ENCODE peak calls at places on chromosomes 11 and 22, in six cellular contexts. C, G, U, I, L and N are unnamed samples.

GRCh38 chr11:48106166-48106565 is 110.4 kb upstream of the OR4B1 start:
- DNase-seq in C (no peak), G (no peak), U (no peak), I (no peak), L (no peak), N (no peak)

GRCh38 chr22:17569971-17570511 is 6.7 kb downstream of the SLC25A18 start:
- DNase-seq in C (no peak), G (no peak), U (no peak), I (peak; percentile 39), L (peak; percentile 24), N (no peak)

GRCh38 chr22:17969732-17970131 is 54.6 kb downstream of the MICAL3 start:
- DNase-seq in C (no peak), G (peak; percentile 64), U (peak; percentile 90), I (peak; percentile 97), L (peak; percentile 91), N (no peak)

GRCh38 chr22:37567991-37568390 is 7.7 kb downstream of the CDC42EP1 start:
- DNase-seq in C (no peak), G (no peak), U (no peak), I (no peak), L (no peak), N (no peak)

GRCh38 chr11:61610905-61611304 is 30.0 kb upstream of the SYT7 start:
- DNase-seq in C (no peak), G (no peak), U (no peak), I (no peak), L (no peak), N (no peak)

GRCh38 chr11:86955674-86956522 is 703 bp upstream of the FZD4 start:
- DNase-seq in C (peak; percentile 4), G (peak; percentile 35), U (peak; percentile 47), I (peak; percentile 78), L (peak; percentile 85), N (peak; percentile 11)

GRCh38 chr11:33147559-33147958 is 13.7 kb downstream of the CSTF3 start:
- DNase-seq in C (no peak), G (no peak), U (no peak), I (peak; percentile 55), L (no peak), N (no peak)

GRCh38 chr22:35930933-35931332 is 97.7 kb downstream of the RBFOX2 start:
- DNase-seq in C (no peak), G (peak; percentile 52), U (peak; percentile 81), I (peak; percentile 69), L (peak; percentile 52), N (no peak)

GRCh38 chr11:10019906-10020682 is 273.9 kb downstream of the SBF2 start:
- DNase-seq in C (no peak), G (no peak), U (no peak), I (no peak), L (no peak), N (no peak)

GRCh38 chr11:88301478-88302140 is 35.9 kb downstream of the CTSC start:
- DNase-seq in C (no peak), G (no peak), U (peak; percentile 52), I (peak; percentile 84), L (no peak), N (no peak)

GRCh38 chr11:62805991-62806441 is 776 bp upstream of the NXF1 start:
- DNase-seq in C (no peak), G (no peak), U (no peak), I (peak; percentile 59), L (no peak), N (no peak)

GRCh38 chr11:132886335-132886734 is 646.0 kb downstream of the OPCML start:
- DNase-seq in C (no peak), G (peak; percentile 40), U (peak; percentile 54), I (peak; percentile 85), L (peak; percentile 50), N (no peak)

GRCh38 chr11:2828585-2829330 is 56.8 kb downstream of the CDKN1C start:
- DNase-seq in C (no peak), G (no peak), U (no peak), I (no peak), L (no peak), N (no peak)

GRCh38 chr22:49970528-49971231 is 10.1 kb downstream of the PIM3 start:
- DNase-seq in C (peak; percentile 92), G (peak; percentile 94), U (peak; percentile 92), I (peak; percentile 94), L (peak; percentile 97), N (peak; percentile 85)

GRCh38 chr11:44979536-44980399 is 29.1 kb upstream of the TP53I11 start:
- DNase-seq in C (no peak), G (no peak), U (no peak), I (no peak), L (no peak), N (no peak)

GRCh38 chr11:10109836-10110235 is 184.2 kb downstream of the SBF2 start:
- DNase-seq in C (no peak), G (no peak), U (peak; percentile 98), I (peak; percentile 67), L (peak; percentile 36), N (no peak)

GRCh38 chr11:17927041-17927440 is 85.8 kb downstream of the SERGEF start:
- DNase-seq in C (no peak), G (no peak), U (no peak), I (no peak), L (no peak), N (no peak)

GRCh38 chr22:22604326-22605073 is 39.9 kb upstream of the GGTLC2 start:
- DNase-seq in C (no peak), G (no peak), U (no peak), I (no peak), L (no peak), N (peak; percentile 35)